ENCODE peak calls at places on chromosomes 6 and 20, in six cellular contexts. C, J, E, I, N and K are unnamed samples.
A peak's percentile ranks its signal among the peaks of the same experiment; 100 is the strongest.

GRCh38 chr6:24719125-24719931 is at the start of gene C6orf62:
- DNase-seq in N (peak; percentile 29), C (peak; percentile 6), E (peak; percentile 64), I (no peak), J (peak; percentile 30), K (no peak)

GRCh38 chr20:24770628-24771556 is 178.2 kb upstream of the CST7 start:
- DNase-seq in C (no peak), N (no peak), I (no peak), J (no peak), E (no peak), K (peak; percentile 12)

GRCh38 chr20:62837790-62838458 is 21.1 kb downstream of the COL9A3 start:
- DNase-seq in J (no peak), I (no peak), N (no peak), C (no peak), E (no peak), K (no peak)

GRCh38 chr6:7451321-7451720 is 61.7 kb downstream of the RIOK1 start:
- DNase-seq in I (no peak), C (no peak), E (no peak), N (no peak), J (no peak), K (no peak)

GRCh38 chr20:37584238-37584807 is 56.6 kb upstream of the BLCAP start:
- DNase-seq in E (no peak), J (no peak), I (no peak), C (no peak), N (no peak), K (no peak)

GRCh38 chr6:167796668-167797031 is 30.1 kb upstream of the AFDN start:
- DNase-seq in E (no peak), J (no peak), I (no peak), N (no peak), C (no peak), K (no peak)

GRCh38 chr6:33320315-33321181 is 3.0 kb upstream of the ZBTB22 start:
- DNase-seq in I (no peak), N (peak; percentile 85), E (peak; percentile 95), J (peak; percentile 96), C (no peak), K (peak; percentile 62)

GRCh38 chr20:12395404-12396159 is 477.9 kb downstream of the BTBD3 start:
- DNase-seq in E (no peak), N (peak; percentile 68), I (no peak), J (no peak), C (no peak), K (no peak)

GRCh38 chr6:7986219-7986618 is 75.6 kb upstream of the TXNDC5 start:
- DNase-seq in I (no peak), E (no peak), C (no peak), J (no peak), N (no peak), K (no peak)

GRCh38 chr6:74073896-74074295 is 377.9 kb downstream of the CD109 start:
- DNase-seq in I (no peak), E (no peak), C (no peak), N (no peak), J (peak; percentile 60), K (no peak)

GRCh38 chr6:29702519-29703103 is 20.6 kb upstream of the HLA-F start:
- DNase-seq in C (peak; percentile 55), N (peak; percentile 59), I (peak; percentile 99), E (peak; percentile 24), J (no peak), K (peak; percentile 92)

GRCh38 chr20:48284837-48285236 is 499.6 kb upstream of the SULF2 start:
- DNase-seq in J (peak; percentile 75), E (no peak), N (peak; percentile 63), I (no peak), C (no peak), K (no peak)

GRCh38 chr6:168440520-168441433 is at the start of gene SMOC2:
- DNase-seq in J (no peak), I (peak; percentile 71), E (no peak), C (no peak), N (no peak), K (peak; percentile 51)

GRCh38 chr6:129717287-129717686 is 7.3 kb upstream of the ARHGAP18 start:
- DNase-seq in N (no peak), J (peak; percentile 69), E (peak; percentile 56), I (no peak), C (no peak), K (no peak)

GRCh38 chr6:10800810-10801209 is 37.5 kb downstream of the MAK start:
- DNase-seq in I (no peak), E (peak; percentile 81), C (no peak), N (no peak), J (peak; percentile 60), K (no peak)

GRCh38 chr20:41177636-41178035 is 40.3 kb downstream of the PLCG1 start:
- DNase-seq in C (no peak), E (peak; percentile 77), J (peak; percentile 87), I (peak; percentile 40), N (no peak), K (peak; percentile 25)

GRCh38 chr20:34874094-34874654 is 1.5 kb upstream of the GGT7 start:
- DNase-seq in C (peak; percentile 56), E (peak; percentile 89), N (peak; percentile 84), I (peak; percentile 82), J (peak; percentile 87), K (peak; percentile 88)

GRCh38 chr6:105598264-105598663 is 195.4 kb upstream of the PREP start:
- DNase-seq in I (no peak), J (no peak), E (no peak), N (no peak), C (no peak), K (no peak)

GRCh38 chr6:105600342-105601293 is 197.7 kb upstream of the PREP start:
- DNase-seq in N (no peak), C (no peak), I (no peak), E (peak; percentile 65), J (peak; percentile 91), K (no peak)

GRCh38 chr6:105604593-105604905 is 201.7 kb upstream of the PREP start:
- DNase-seq in N (no peak), J (no peak), I (no peak), E (no peak), C (no peak), K (no peak)

GRCh38 chr6:105603779-105604592 is 201.1 kb upstream of the PREP start:
- DNase-seq in E (peak; percentile 81), I (no peak), N (no peak), J (peak; percentile 76), C (no peak), K (no peak)

GRCh38 chr6:105601541-105602174 is 198.8 kb upstream of the PREP start:
- DNase-seq in I (no peak), C (no peak), N (peak; percentile 76), E (peak; percentile 98), J (peak; percentile 100), K (no peak)
- H4K91ac ChIP-seq in I (peak overlapping the region; percentile 49), C (no peak overlapping the region), N (peak overlapping the region; percentile 8), E (peak overlapping the region; percentile 92), J (peak overlapping the region; percentile 100), K (no peak overlapping the region)

GRCh38 chr20:2984028-2984501 is 59.4 kb upstream of the GNRH2 start:
- DNase-seq in N (no peak), J (no peak), C (no peak), I (peak; percentile 3), E (no peak), K (no peak)
- H3K9ac ChIP-seq in N (no peak overlapping the region), J (no peak overlapping the region), C (no peak overlapping the region), I (no peak overlapping the region), E (no peak overlapping the region), K (no peak overlapping the region)

GRCh38 chr6:39380837-39381534 is 58.5 kb upstream of the KCNK16 start:
- DNase-seq in E (no peak), I (no peak), N (no peak), J (no peak), C (no peak), K (no peak)

GRCh38 chr6:39378175-39378889 is 55.8 kb upstream of the KCNK16 start:
- DNase-seq in C (no peak), E (no peak), J (no peak), N (no peak), I (no peak), K (no peak)

GRCh38 chr6:39377530-39377929 is 55.0 kb upstream of the KCNK16 start:
- DNase-seq in N (peak; percentile 67), J (peak; percentile 44), I (peak; percentile 76), C (peak; percentile 74), E (peak; percentile 85), K (peak; percentile 84)

GRCh38 chr6:39381535-39382140 is 59.1 kb upstream of the KCNK16 start:
- DNase-seq in N (no peak), C (no peak), J (no peak), I (no peak), E (no peak), K (no peak)

DNA sequence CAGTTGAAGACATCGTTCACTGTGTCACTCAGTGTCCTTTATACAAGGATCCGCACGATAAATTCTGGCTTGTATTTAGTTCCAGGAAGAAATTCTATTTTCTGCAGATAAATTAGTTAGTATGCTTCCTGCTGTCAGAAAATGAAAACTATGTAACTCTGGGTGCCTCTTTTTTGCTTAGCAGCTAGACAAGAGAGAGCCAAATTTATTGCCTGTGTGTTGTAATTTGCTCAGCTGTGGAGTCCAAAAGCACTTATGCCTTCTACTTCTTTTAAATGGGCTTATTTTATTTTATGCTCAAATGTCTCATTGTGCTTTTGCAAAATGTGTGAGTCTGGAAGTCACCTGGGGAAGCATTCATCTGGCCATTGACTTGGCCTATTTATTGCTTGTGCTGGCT is 56.5 kb upstream of the KCNK16 start:
- DNase-seq in C (no peak), E (no peak), I (no peak), N (no peak), J (no peak), K (no peak)
- H4K91ac ChIP-seq in C (no peak overlapping the region), E (no peak overlapping the region), I (no peak overlapping the region), N (no peak overlapping the region), J (no peak overlapping the region), K (no peak overlapping the region)

GRCh38 chr20:5313916-5314315 is 2.8 kb downstream of the PROKR2 start:
- DNase-seq in I (no peak), E (no peak), N (no peak), J (no peak), C (no peak), K (no peak)

GRCh38 chr20:5315807-5316187 is 957 bp downstream of the PROKR2 start:
- DNase-seq in I (peak; percentile 73), E (no peak), N (no peak), J (no peak), C (no peak), K (no peak)

GRCh38 chr20:5312518-5312917 is 4.2 kb downstream of the PROKR2 start:
- DNase-seq in C (no peak), E (no peak), N (no peak), I (no peak), J (no peak), K (no peak)

DNA sequence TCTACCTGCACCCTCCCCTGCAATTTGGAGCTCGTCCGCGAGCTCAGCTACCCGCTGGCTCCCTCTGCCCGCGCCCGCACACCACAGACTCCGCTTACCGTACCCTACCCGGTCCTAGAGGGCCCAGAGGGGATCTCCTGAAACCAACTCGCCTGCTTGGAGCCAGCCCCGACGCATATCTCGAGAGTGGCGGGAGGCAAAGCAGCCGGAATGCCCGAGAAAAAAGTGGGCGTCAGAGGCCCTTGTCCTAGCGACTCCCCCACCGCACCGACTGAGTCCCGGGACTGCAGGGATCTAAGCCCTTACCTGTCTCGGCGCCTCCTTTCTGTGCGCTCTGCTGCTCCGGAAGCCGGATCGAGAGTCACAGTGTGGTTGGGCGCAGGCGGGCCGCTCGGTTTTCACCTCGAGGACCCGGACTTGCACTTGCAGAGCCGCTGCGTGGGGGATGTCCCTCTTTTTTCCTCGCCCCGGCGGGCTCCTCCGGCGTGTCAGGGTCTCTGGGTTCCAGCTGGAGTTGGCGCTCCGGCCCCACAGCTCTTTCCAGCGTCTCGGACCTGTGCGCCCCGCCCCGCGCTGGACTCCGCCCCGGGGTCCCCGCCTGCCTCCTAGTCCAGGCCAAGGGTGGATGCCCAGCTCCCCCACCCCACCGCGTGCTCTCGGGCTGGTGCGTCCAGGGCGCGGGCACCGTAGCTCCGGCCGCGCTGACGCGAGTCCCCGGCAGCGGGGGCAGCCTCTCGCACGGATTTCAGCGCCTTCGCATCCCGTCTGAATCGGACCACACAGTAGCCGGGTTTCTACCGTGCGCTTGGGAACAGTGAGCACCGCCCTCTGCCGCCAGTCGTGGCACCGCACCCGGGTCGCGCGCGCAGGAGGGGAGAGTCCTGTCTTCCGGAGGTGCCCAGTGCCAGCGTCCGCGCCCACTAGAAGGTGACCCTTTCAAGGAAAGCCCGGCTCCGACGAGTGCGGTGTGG is at the start of gene PROKR2:
- DNase-seq in J (no peak), I (peak; percentile 88), C (peak; percentile 61), E (peak; percentile 4), N (no peak), K (peak; percentile 82)
- H3K9ac ChIP-seq in J (no peak within 1 kb of the TSS), I (no peak within 1 kb of the TSS), C (peak within 1 kb of the TSS; percentile 75), E (no peak within 1 kb of the TSS), N (no peak within 1 kb of the TSS), K (no peak within 1 kb of the TSS)